ENCODE peak calls at places on chromosomes 13 and 19, in five cellular contexts. Z, Y, L, X and Q are unnamed samples.

GRCh38 chr13:31322025-31322424 is 122.2 kb downstream of the B3GLCT start:
- DNase-seq in X (no peak), Y (no peak), L (no peak), Z (peak; percentile 7), Q (no peak)

GRCh38 chr13:95652244-95652764 is 7.8 kb upstream of the DZIP1 start:
- DNase-seq in Y (no peak), L (no peak), X (no peak), Z (no peak), Q (no peak)

GRCh38 chr13:99312493-99312883 is 5.3 kb upstream of the GPR183 start:
- DNase-seq in Z (peak; percentile 39), Y (peak; percentile 94), X (no peak), L (no peak), Q (no peak)

GRCh38 chr19:49911381-49912145 is 14.9 kb upstream of the IL4I1 start:
- DNase-seq in Z (peak; percentile 52), Y (no peak), X (no peak), L (no peak), Q (no peak)

GRCh38 chr13:39347926-39348901 is 254.8 kb downstream of the LHFPL6 start:
- DNase-seq in L (peak; percentile 66), X (no peak), Y (no peak), Z (no peak), Q (no peak)

GRCh38 chr19:51552996-51553725 is 17.9 kb upstream of the ZNF175 start:
- DNase-seq in X (no peak), Y (peak; percentile 4), Z (peak; percentile 47), L (peak; percentile 14), Q (peak; percentile 63)

GRCh38 chr19:43524922-43525835 is 1.8 kb downstream of the ETHE1 start:
- DNase-seq in X (no peak), Z (peak; percentile 32), L (peak; percentile 97), Y (peak; percentile 21), Q (peak; percentile 92)

GRCh38 chr13:113997845-113998751 is 24.2 kb upstream of the C13orf46 start:
- DNase-seq in X (no peak), Y (no peak), L (no peak), Z (peak; percentile 79), Q (peak; percentile 31)

GRCh38 chr19:55160128-55160985 is 2.8 kb upstream of the TNNI3 start:
- DNase-seq in Y (peak; percentile 87), Z (peak; percentile 67), L (peak; percentile 89), X (peak; percentile 41), Q (peak; percentile 92)

GRCh38 chr13:73096173-73097117 is 37.6 kb downstream of the KLF5 start:
- DNase-seq in L (no peak), Z (peak; percentile 38), Y (no peak), X (no peak), Q (no peak)